ENCODE peak calls at places on chromosomes 2 and 18, in eight cellular contexts. J, S, K, C, U, B, G and A are unnamed samples.
A peak's percentile ranks its signal among the peaks of the same experiment; 100 is the strongest.

GRCh38 chr2:134774074-134774742 is 55.4 kb upstream of the TMEM163 start:
- DNase-seq in J (no peak), S (peak; percentile 50), K (no peak), C (no peak), U (no peak), B (no peak), G (peak; percentile 83), A (no peak)

GRCh38 chr2:16561251-16561650 is 104.4 kb downstream of the CYRIA start:
- DNase-seq in J (no peak), S (no peak), K (no peak), C (no peak), U (no peak), B (no peak), G (no peak), A (no peak)

GRCh38 chr2:9972621-9973445 is 21.3 kb downstream of the GRHL1 start:
- DNase-seq in J (no peak), S (peak; percentile 69), K (no peak), C (no peak), U (no peak), B (peak; percentile 76), G (no peak), A (peak; percentile 39)

GRCh38 chr2:148968776-148969175 is 69.7 kb upstream of the LYPD6B start:
- DNase-seq in J (no peak), S (no peak), K (no peak), C (no peak), U (no peak), B (no peak), G (no peak), A (no peak)

GRCh38 chr2:220455389-220455788 is 828.0 kb downstream of the SLC4A3 start:
- DNase-seq in J (no peak), S (no peak), K (no peak), C (no peak), U (no peak), B (no peak), G (no peak), A (no peak)

GRCh38 chr2:109351164-109351756 is 222.3 kb downstream of the SH3RF3 start:
- DNase-seq in J (no peak), S (peak; percentile 82), K (peak; percentile 84), C (peak; percentile 91), U (peak; percentile 86), B (peak; percentile 78), G (peak; percentile 33), A (peak; percentile 75)

GRCh38 chr18:71374294-71374693 is 1085.4 kb downstream of the SOCS6 start:
- DNase-seq in J (no peak), S (no peak), K (no peak), C (no peak), U (no peak), B (no peak), G (peak; percentile 66), A (no peak)

GRCh38 chr2:27179344-27180000 is 30.7 kb downstream of the TCF23 start:
- DNase-seq in J (no peak), S (no peak), K (no peak), C (no peak), U (no peak), B (no peak), G (no peak), A (no peak)

GRCh38 chr18:33355263-33355662 is 85.3 kb downstream of the CCDC178 start:
- DNase-seq in J (no peak), S (no peak), K (no peak), C (no peak), U (no peak), B (no peak), G (no peak), A (no peak)

GRCh38 chr2:105768961-105769452 is 24.3 kb downstream of the NCK2 start:
- DNase-seq in J (no peak), S (no peak), K (no peak), C (no peak), U (no peak), B (peak; percentile 67), G (no peak), A (no peak)

GRCh38 chr18:31637445-31637844 is 45.8 kb downstream of the TTR start:
- DNase-seq in J (no peak), S (no peak), K (no peak), C (no peak), U (no peak), B (no peak), G (no peak), A (no peak)

DNA sequence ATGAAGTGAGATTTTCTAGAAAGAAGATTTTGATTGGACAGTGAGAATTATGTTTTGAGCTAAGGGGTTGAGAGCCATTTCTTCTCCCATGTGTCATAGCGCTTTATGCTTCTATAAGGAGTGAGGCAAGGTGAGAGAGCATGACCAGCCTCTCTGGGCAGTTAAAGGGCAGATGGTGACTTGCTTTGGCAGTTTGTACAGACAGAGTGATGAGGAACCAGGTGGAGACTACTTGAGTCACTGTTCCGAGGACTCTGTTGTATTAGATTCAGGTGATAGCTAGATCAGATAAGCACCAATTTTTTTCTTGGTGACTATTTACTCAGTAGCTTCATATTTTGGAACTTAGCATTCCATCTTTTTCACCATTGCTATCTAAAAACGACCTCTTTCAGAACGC is 4.5 kb downstream of the CRIM1 start:
- DNase-seq in J (no peak), S (no peak), K (no peak), C (no peak), U (no peak), B (no peak), G (no peak), A (no peak)
- H3K4me1 ChIP-seq in J (peaks cover 23% of the 10 kb centered on the region), S (peaks cover 83% of the 10 kb centered on the region), K (peaks cover 48% of the 10 kb centered on the region), C (peaks cover 64% of the 10 kb centered on the region), U (peaks cover 69% of the 10 kb centered on the region), B (peaks cover 46% of the 10 kb centered on the region), G (peaks cover 7% of the 10 kb centered on the region), A (peaks cover 36% of the 10 kb centered on the region)

GRCh38 chr18:49561127-49561376 is 805 bp upstream of the LIPG start:
- DNase-seq in J (no peak), S (no peak), K (no peak), C (no peak), U (no peak), B (no peak), G (no peak), A (no peak)

GRCh38 chr18:49562481-49563129 is 748 bp downstream of the LIPG start:
- DNase-seq in J (no peak), S (no peak), K (no peak), C (no peak), U (no peak), B (no peak), G (peak; percentile 77), A (no peak)

GRCh38 chr18:49558356-49558755 is 3.5 kb upstream of the LIPG start:
- DNase-seq in J (no peak), S (no peak), K (no peak), C (no peak), U (no peak), B (no peak), G (peak; percentile 7), A (no peak)

GRCh38 chr18:49561377-49562193 is at the start of gene LIPG:
- DNase-seq in J (peak; percentile 26), S (peak; percentile 61), K (peak; percentile 69), C (no peak), U (no peak), B (peak; percentile 83), G (peak; percentile 94), A (peak; percentile 33)

DNA sequence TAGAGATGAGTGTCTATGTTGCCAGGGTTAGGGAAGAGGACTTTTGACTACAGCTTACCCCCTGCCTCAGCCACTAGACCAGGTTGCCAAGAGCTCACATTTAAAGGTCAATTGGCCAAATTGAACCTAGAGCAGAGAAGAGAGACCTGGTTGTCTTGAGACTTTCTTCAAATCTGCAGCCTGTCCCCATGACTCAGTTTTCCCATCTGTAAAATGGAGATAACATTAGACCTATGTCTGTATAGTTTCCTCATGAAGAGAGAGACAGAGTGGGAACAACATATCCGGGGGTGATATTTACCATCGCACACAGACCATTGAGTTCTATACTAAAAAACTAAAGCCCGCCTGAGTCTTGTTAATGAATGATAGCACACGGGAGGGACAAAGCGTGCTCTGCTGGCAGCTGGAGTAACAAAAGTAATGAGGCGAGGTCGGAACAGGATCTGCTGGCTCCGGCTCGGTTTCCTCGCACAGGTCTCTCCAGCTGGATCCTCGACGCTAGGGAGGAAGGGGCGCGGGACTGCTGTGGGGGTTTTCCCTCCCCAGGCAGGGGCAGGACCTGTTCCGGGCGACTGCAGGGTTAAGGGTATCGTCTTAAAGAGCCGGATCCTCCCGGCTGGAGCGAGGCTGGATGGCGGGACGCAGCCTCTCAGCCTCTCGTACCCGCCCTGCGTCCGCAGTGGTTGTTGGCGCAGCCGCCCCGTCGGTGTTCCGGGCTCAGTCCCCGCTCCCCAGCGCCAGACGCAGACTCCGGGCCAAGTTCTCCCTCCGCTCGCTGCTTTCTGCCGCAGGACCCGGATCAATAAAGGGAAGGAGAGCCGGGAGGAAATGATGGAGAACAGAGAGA is 1.4 kb upstream of the LIPG start:
- DNase-seq in J (no peak), S (no peak), K (peak; percentile 66), C (peak; percentile 58), U (no peak), B (no peak), G (peak; percentile 73), A (peak; percentile 54)
- H3K4me3 ChIP-seq in J (peak overlapping the region; percentile 62), S (peak overlapping the region; percentile 45), K (peak overlapping the region; percentile 50), C (peak overlapping the region; percentile 47), U (peak overlapping the region; percentile 28), B (peak overlapping the region; percentile 60), G (peak overlapping the region; percentile 81), A (peak overlapping the region; percentile 3)

GRCh38 chr2:62466501-62466854 is 39.5 kb downstream of the TMEM17 start:
- DNase-seq in J (no peak), S (no peak), K (no peak), C (no peak), U (no peak), B (no peak), G (no peak), A (no peak)
- H3K4me1 ChIP-seq in J (no peaks in the 10 kb centered on the region), S (peaks cover 17% of the 10 kb centered on the region), K (peaks cover 12% of the 10 kb centered on the region), C (peaks cover 7% of the 10 kb centered on the region), U (peaks cover 53% of the 10 kb centered on the region), B (no peaks in the 10 kb centered on the region), G (peaks cover 13% of the 10 kb centered on the region), A (peaks cover 7% of the 10 kb centered on the region)

GRCh38 chr18:48136544-48137353 is 206.3 kb upstream of the SMAD2 start:
- DNase-seq in J (no peak), S (peak; percentile 63), K (no peak), C (peak; percentile 55), U (no peak), B (no peak), G (peak; percentile 68), A (peak; percentile 27)
- H3K4me3 ChIP-seq in J (no peak overlapping the region), S (peak overlapping the region; percentile 66), K (peak overlapping the region; percentile 62), C (peak overlapping the region; percentile 54), U (peak overlapping the region; percentile 67), B (peak overlapping the region; percentile 10), G (peak overlapping the region; percentile 78), A (peak overlapping the region; percentile 25)

GRCh38 chr2:231662811-231663457 is 45.4 kb upstream of the PTMA start:
- DNase-seq in J (no peak), S (no peak), K (no peak), C (no peak), U (no peak), B (no peak), G (no peak), A (no peak)
- H3K4me1 ChIP-seq in J (peaks cover 16% of the 10 kb centered on the region), S (peaks cover 50% of the 10 kb centered on the region), K (peaks cover 31% of the 10 kb centered on the region), C (peaks cover 47% of the 10 kb centered on the region), U (peaks cover 34% of the 10 kb centered on the region), B (peaks cover 26% of the 10 kb centered on the region), G (no peaks in the 10 kb centered on the region), A (peaks cover 43% of the 10 kb centered on the region)

GRCh38 chr2:64880193-64880951 is 108.8 kb upstream of the SLC1A4 start:
- DNase-seq in J (no peak), S (no peak), K (no peak), C (peak; percentile 37), U (no peak), B (no peak), G (peak; percentile 64), A (no peak)
- H3K4me3 ChIP-seq in J (no peak overlapping the region), S (no peak overlapping the region), K (no peak overlapping the region), C (no peak overlapping the region), U (no peak overlapping the region), B (no peak overlapping the region), G (no peak overlapping the region), A (no peak overlapping the region)